ENCODE peak calls at places on chromosomes 13 and 19, in six cellular contexts. One of them, this sample, is unnamed.
A peak's percentile ranks its signal among the peaks of the same experiment; 100 is the strongest.

GRCh38 chr19:1265611-1266115 is 3.5 kb upstream of the CIRBP start:
- DNase-seq in HepG2: no peak
- DNase-seq in HCT116: no peak
- DNase-seq in K562: no peak
- DNase-seq in SK-N-SH: no peak
- DNase-seq in GM12878: no peak
- DNase-seq in this sample: no peak

GRCh38 chr19:48896191-48896720 is 2.3 kb downstream of the TULP2 start:
- DNase-seq in HepG2: no peak
- DNase-seq in HCT116: no peak
- DNase-seq in K562: peak; percentile 94
- DNase-seq in SK-N-SH: peak; percentile 90
- DNase-seq in GM12878: no peak
- DNase-seq in this sample: no peak

GRCh38 chr19:4703671-4704316 is 19.8 kb downstream of the DPP9 start:
- DNase-seq in HepG2: no peak
- DNase-seq in HCT116: no peak
- DNase-seq in K562: no peak
- DNase-seq in SK-N-SH: no peak
- DNase-seq in GM12878: no peak
- DNase-seq in this sample: no peak

GRCh38 chr13:68523838-68524424 is 1293.8 kb upstream of the PCDH9 start:
- DNase-seq in HepG2: no peak
- DNase-seq in HCT116: no peak
- DNase-seq in K562: no peak
- DNase-seq in SK-N-SH: no peak
- DNase-seq in GM12878: no peak
- DNase-seq in this sample: no peak

GRCh38 chr13:93882086-93882651 is 597.3 kb downstream of the DCT start:
- DNase-seq in HepG2: no peak
- DNase-seq in HCT116: no peak
- DNase-seq in K562: no peak
- DNase-seq in SK-N-SH: no peak
- DNase-seq in GM12878: no peak
- DNase-seq in this sample: no peak

GRCh38 chr19:661427-662196 is 1.4 kb downstream of the RNF126 start:
- DNase-seq in HepG2: no peak
- DNase-seq in HCT116: no peak
- DNase-seq in K562: no peak
- DNase-seq in SK-N-SH: no peak
- DNase-seq in GM12878: no peak
- DNase-seq in this sample: no peak

GRCh38 chr13:31014461-31014860 is 82.0 kb downstream of the TEX26 start:
- DNase-seq in HepG2: no peak
- DNase-seq in HCT116: no peak
- DNase-seq in K562: no peak
- DNase-seq in SK-N-SH: no peak
- DNase-seq in GM12878: no peak
- DNase-seq in this sample: no peak

GRCh38 chr19:29685326-29685725 is 20.1 kb downstream of the PLEKHF1 start:
- DNase-seq in HepG2: no peak
- DNase-seq in HCT116: no peak
- DNase-seq in K562: no peak
- DNase-seq in SK-N-SH: no peak
- DNase-seq in GM12878: no peak
- DNase-seq in this sample: no peak

GRCh38 chr19:6828306-6828697 is 55.8 kb downstream of the VAV1 start:
- DNase-seq in HepG2: no peak
- DNase-seq in HCT116: peak; percentile 94
- DNase-seq in K562: peak; percentile 42
- DNase-seq in SK-N-SH: no peak
- DNase-seq in GM12878: no peak
- DNase-seq in this sample: no peak

GRCh38 chr19:47274891-47275865 is 493 bp downstream of the INAFM1 start:
- DNase-seq in HepG2: no peak
- DNase-seq in HCT116: no peak
- DNase-seq in K562: peak; percentile 87
- DNase-seq in SK-N-SH: peak; percentile 60
- DNase-seq in GM12878: no peak
- DNase-seq in this sample: no peak

GRCh38 chr13:110261166-110262081 is 45.5 kb downstream of the COL4A1 start:
- DNase-seq in HepG2: no peak
- DNase-seq in HCT116: no peak
- DNase-seq in K562: no peak
- DNase-seq in SK-N-SH: no peak
- DNase-seq in GM12878: no peak
- DNase-seq in this sample: no peak

GRCh38 chr13:112928958-112929777 is 39.8 kb upstream of the MCF2L start:
- DNase-seq in HepG2: peak; percentile 78
- DNase-seq in HCT116: no peak
- DNase-seq in K562: no peak
- DNase-seq in SK-N-SH: peak; percentile 80
- DNase-seq in GM12878: no peak
- DNase-seq in this sample: no peak

GRCh38 chr13:87356314-87356713 is 314.9 kb upstream of the SLITRK5 start:
- DNase-seq in HepG2: no peak
- DNase-seq in HCT116: no peak
- DNase-seq in K562: no peak
- DNase-seq in SK-N-SH: no peak
- DNase-seq in GM12878: no peak
- DNase-seq in this sample: no peak

GRCh38 chr13:109145631-109146030 is 516.2 kb downstream of the MYO16 start:
- DNase-seq in HepG2: peak; percentile 13
- DNase-seq in HCT116: peak; percentile 58
- DNase-seq in K562: peak; percentile 8
- DNase-seq in SK-N-SH: peak; percentile 79
- DNase-seq in GM12878: no peak
- DNase-seq in this sample: peak; percentile 46

GRCh38 chr13:41465965-41466364 is 8.6 kb downstream of the RGCC start:
- DNase-seq in HepG2: no peak
- DNase-seq in HCT116: no peak
- DNase-seq in K562: no peak
- DNase-seq in SK-N-SH: no peak
- DNase-seq in GM12878: no peak
- DNase-seq in this sample: no peak

GRCh38 chr13:96499646-96500045 is 409.7 kb downstream of the HS6ST3 start:
- DNase-seq in HepG2: no peak
- DNase-seq in HCT116: no peak
- DNase-seq in K562: no peak
- DNase-seq in SK-N-SH: no peak
- DNase-seq in GM12878: no peak
- DNase-seq in this sample: no peak

GRCh38 chr19:6773323-6773931 is 919 bp downstream of the VAV1 start:
- DNase-seq in HepG2: no peak
- DNase-seq in HCT116: no peak
- DNase-seq in K562: no peak
- DNase-seq in SK-N-SH: no peak
- DNase-seq in GM12878: peak; percentile 64
- DNase-seq in this sample: no peak

GRCh38 chr13:97026759-97027555 is 32.7 kb upstream of the OXGR1 start:
- DNase-seq in HepG2: no peak
- DNase-seq in HCT116: no peak
- DNase-seq in K562: no peak
- DNase-seq in SK-N-SH: no peak
- DNase-seq in GM12878: no peak
- DNase-seq in this sample: no peak

GRCh38 chr19:40822161-40822560 is 23.2 kb downstream of the EGLN2 start:
- DNase-seq in HepG2: no peak
- DNase-seq in HCT116: no peak
- DNase-seq in K562: no peak
- DNase-seq in SK-N-SH: no peak
- DNase-seq in GM12878: no peak
- DNase-seq in this sample: no peak

GRCh38 chr19:35438527-35438926 is 9.5 kb upstream of the FFAR2 start:
- DNase-seq in HepG2: no peak
- DNase-seq in HCT116: no peak
- DNase-seq in K562: no peak
- DNase-seq in SK-N-SH: no peak
- DNase-seq in GM12878: no peak
- DNase-seq in this sample: no peak

DNA sequence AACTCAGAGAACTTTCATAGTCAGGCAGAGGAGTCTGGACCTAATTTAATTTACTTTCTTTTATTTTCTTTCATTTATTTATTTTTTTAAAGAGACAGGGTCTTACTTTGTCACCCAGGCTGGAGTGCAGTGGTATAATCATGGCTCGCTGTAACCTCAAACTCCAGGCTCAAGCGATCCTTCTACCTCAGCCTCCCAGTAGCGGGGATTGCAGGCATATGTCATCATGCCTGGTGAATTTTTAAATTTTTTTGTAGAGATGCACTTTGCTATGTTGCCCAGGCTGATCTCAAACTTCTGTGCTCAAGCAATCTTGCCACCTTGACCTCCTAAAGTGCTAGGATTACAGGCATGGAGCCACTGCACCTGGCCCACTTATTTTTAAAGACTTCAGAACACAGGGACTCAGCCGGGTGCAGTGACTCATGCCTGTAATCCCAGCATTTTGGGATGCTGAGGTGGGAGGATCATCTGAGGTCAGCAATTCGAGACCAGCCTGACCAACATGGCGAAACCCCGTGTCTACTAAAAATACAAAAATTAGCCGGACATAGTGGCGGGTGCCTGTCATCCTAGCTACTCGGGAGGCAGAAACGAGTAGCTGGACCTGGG is 50.6 kb downstream of the KLF5 start:
- DNase-seq in HepG2: no peak
- DNase-seq in HCT116: no peak
- DNase-seq in K562: no peak
- DNase-seq in SK-N-SH: no peak
- DNase-seq in GM12878: no peak
- DNase-seq in this sample: no peak
- TF ChIP-seq SIN3A in HepG2: no peak
- TF ChIP-seq SIN3A in HCT116: no peak
- TF ChIP-seq SIN3A in K562: no peak
- TF ChIP-seq SIN3A in SK-N-SH: no peak
- TF ChIP-seq SIN3A in GM12878: no peak
- TF ChIP-seq SIN3A in this sample: no peak

GRCh38 chr19:55590109-55590508 is 9.2 kb downstream of the FIZ1 start:
- DNase-seq in HepG2: no peak
- DNase-seq in HCT116: no peak
- DNase-seq in K562: no peak
- DNase-seq in SK-N-SH: no peak
- DNase-seq in GM12878: no peak
- DNase-seq in this sample: no peak

GRCh38 chr19:55584871-55585270 is 4.2 kb upstream of the ZNF579 start:
- DNase-seq in HepG2: no peak
- DNase-seq in HCT116: no peak
- DNase-seq in K562: no peak
- DNase-seq in SK-N-SH: no peak
- DNase-seq in GM12878: no peak
- DNase-seq in this sample: no peak

GRCh38 chr19:55588738-55589137 is 8.1 kb upstream of the ZNF579 start:
- DNase-seq in HepG2: no peak
- DNase-seq in HCT116: no peak
- DNase-seq in K562: no peak
- DNase-seq in SK-N-SH: no peak
- DNase-seq in GM12878: no peak
- DNase-seq in this sample: no peak

GRCh38 chr19:55585658-55586339 is 5.2 kb upstream of the ZNF579 start:
- DNase-seq in HepG2: peak; percentile 76
- DNase-seq in HCT116: no peak
- DNase-seq in K562: peak; percentile 50
- DNase-seq in SK-N-SH: peak; percentile 93
- DNase-seq in GM12878: no peak
- DNase-seq in this sample: no peak

GRCh38 chr19:55586976-55587668 is 6.5 kb upstream of the ZNF579 start:
- DNase-seq in HepG2: peak; percentile 93
- DNase-seq in HCT116: peak; percentile 85
- DNase-seq in K562: peak; percentile 98
- DNase-seq in SK-N-SH: peak; percentile 97
- DNase-seq in GM12878: peak; percentile 60
- DNase-seq in this sample: peak; percentile 67
- TF ChIP-seq SIN3A in HepG2: peak; percentile 83
- TF ChIP-seq SIN3A in HCT116: no peak
- TF ChIP-seq SIN3A in K562: no peak
- TF ChIP-seq SIN3A in SK-N-SH: no peak
- TF ChIP-seq SIN3A in GM12878: no peak
- TF ChIP-seq SIN3A in this sample: peak; percentile 37

GRCh38 chr13:114319441-114319871 is 5.2 kb downstream of the CHAMP1 start:
- DNase-seq in HepG2: no peak
- DNase-seq in HCT116: no peak
- DNase-seq in K562: no peak
- DNase-seq in SK-N-SH: no peak
- DNase-seq in GM12878: no peak
- DNase-seq in this sample: no peak
- TF ChIP-seq SIN3A in HepG2: no peak
- TF ChIP-seq SIN3A in HCT116: no peak
- TF ChIP-seq SIN3A in K562: no peak
- TF ChIP-seq SIN3A in SK-N-SH: no peak
- TF ChIP-seq SIN3A in GM12878: no peak
- TF ChIP-seq SIN3A in this sample: no peak

GRCh38 chr19:57587529-57587928 is 3.6 kb downstream of the ZIK1 start:
- DNase-seq in HepG2: no peak
- DNase-seq in HCT116: no peak
- DNase-seq in K562: no peak
- DNase-seq in SK-N-SH: no peak
- DNase-seq in GM12878: no peak
- DNase-seq in this sample: no peak

GRCh38 chr19:57583104-57583520 is 833 bp upstream of the ZIK1 start:
- DNase-seq in HepG2: no peak
- DNase-seq in HCT116: no peak
- DNase-seq in K562: no peak
- DNase-seq in SK-N-SH: no peak
- DNase-seq in GM12878: no peak
- DNase-seq in this sample: no peak

GRCh38 chr19:57578487-57579205 is at the start of gene ZNF416:
- DNase-seq in HepG2: peak; percentile 97
- DNase-seq in HCT116: peak; percentile 99
- DNase-seq in K562: peak; percentile 96
- DNase-seq in SK-N-SH: peak; percentile 98
- DNase-seq in GM12878: peak; percentile 97
- DNase-seq in this sample: peak; percentile 99

DNA sequence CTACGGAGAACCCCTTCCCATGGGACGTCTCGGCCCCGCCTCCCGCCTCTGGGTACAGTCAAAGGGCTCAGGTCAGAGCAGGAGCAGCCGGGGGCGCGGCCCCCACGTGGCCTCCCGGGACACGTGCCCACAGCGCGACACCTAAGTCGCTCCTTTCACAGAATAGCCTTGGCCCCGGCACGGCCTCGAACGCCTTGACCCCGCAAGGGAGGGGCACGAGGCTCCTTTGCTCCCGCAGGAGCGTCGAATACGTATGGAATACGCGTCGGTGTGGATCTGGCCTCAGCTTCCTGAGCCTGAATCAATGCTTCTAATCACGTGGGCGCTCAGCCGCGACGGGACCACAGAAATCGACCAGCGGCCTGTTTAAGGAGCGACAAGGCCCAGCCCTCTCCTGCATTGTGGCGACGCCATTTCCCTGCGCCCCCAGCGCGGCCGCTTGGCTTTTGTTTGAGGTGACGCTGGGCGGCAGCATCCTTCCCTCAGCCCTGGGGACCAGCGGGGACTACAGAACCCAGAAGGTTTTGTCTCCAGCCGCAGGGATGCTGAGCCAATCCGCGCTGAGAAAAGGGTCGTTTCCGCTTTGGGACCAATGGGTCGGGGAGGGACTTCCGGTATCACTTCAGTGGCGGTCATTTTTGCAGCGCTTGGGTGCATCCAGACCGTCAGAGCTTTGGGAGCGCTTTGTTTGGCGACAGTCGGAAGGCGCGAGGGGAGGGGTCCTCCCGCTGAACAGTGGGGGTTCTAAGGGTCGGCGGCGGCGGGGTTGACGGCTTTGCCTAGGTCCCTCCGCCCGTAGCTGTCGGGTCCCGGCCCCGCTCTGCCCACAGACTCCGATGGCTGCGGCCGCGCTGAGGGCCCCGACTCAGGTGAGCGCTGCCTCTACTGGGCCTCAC is at the start of gene ZIK1:
- DNase-seq in HepG2: peak; percentile 83
- DNase-seq in HCT116: no peak
- DNase-seq in K562: no peak
- DNase-seq in SK-N-SH: peak; percentile 97
- DNase-seq in GM12878: peak; percentile 61
- DNase-seq in this sample: no peak
- TF ChIP-seq SIN3A in HepG2: no peak
- TF ChIP-seq SIN3A in HCT116: no peak
- TF ChIP-seq SIN3A in K562: no peak
- TF ChIP-seq SIN3A in SK-N-SH: no peak
- TF ChIP-seq SIN3A in GM12878: peak; percentile 40
- TF ChIP-seq SIN3A in this sample: no peak